ENCODE peak calls at places on chromosomes 2 and 18, in nine cellular contexts. One of them, this sample, is unnamed.

GRCh38 chr2:111235192-111235591 is 114.5 kb downstream of the BCL2L11 start:
- DNase-seq in nephron progenitor cell: no peak
- DNase-seq in choroid plexus epithelial cell: no peak
- DNase-seq in esophagus squamous epithelium: no peak
- DNase-seq in progenitor cell of endocrine pancreas: no peak
- DNase-seq in colonic mucosa: no peak
- DNase-seq in uterus: no peak
- DNase-seq in left lung: no peak
- DNase-seq in NB4: no peak
- DNase-seq in this sample: no peak

GRCh38 chr18:66533693-66534092 is 70.2 kb downstream of the CDH19 start:
- DNase-seq in choroid plexus epithelial cell: no peak
- DNase-seq in progenitor cell of endocrine pancreas: no peak
- DNase-seq in colonic mucosa: no peak
- DNase-seq in nephron progenitor cell: no peak
- DNase-seq in left lung: no peak
- DNase-seq in NB4: no peak
- DNase-seq in esophagus squamous epithelium: no peak
- DNase-seq in uterus: no peak
- DNase-seq in this sample: no peak

GRCh38 chr18:63397349-63397748 is 24.9 kb downstream of the VPS4B start:
- DNase-seq in uterus: no peak
- DNase-seq in NB4: no peak
- DNase-seq in colonic mucosa: no peak
- DNase-seq in progenitor cell of endocrine pancreas: no peak
- DNase-seq in choroid plexus epithelial cell: no peak
- DNase-seq in esophagus squamous epithelium: no peak
- DNase-seq in left lung: no peak
- DNase-seq in nephron progenitor cell: no peak
- DNase-seq in this sample: no peak

GRCh38 chr18:23268641-23269040 is 133.4 kb downstream of the CABLES1 start:
- DNase-seq in uterus: no peak
- DNase-seq in esophagus squamous epithelium: no peak
- DNase-seq in progenitor cell of endocrine pancreas: no peak
- DNase-seq in choroid plexus epithelial cell: peak
- DNase-seq in colonic mucosa: no peak
- DNase-seq in left lung: no peak
- DNase-seq in nephron progenitor cell: no peak
- DNase-seq in NB4: no peak
- DNase-seq in this sample: no peak

GRCh38 chr2:104853926-104854506 is at the start of gene POU3F3:
- DNase-seq in left lung: no peak
- DNase-seq in choroid plexus epithelial cell: peak
- DNase-seq in NB4: peak
- DNase-seq in esophagus squamous epithelium: no peak
- DNase-seq in nephron progenitor cell: peak
- DNase-seq in progenitor cell of endocrine pancreas: no peak
- DNase-seq in colonic mucosa: peak
- DNase-seq in uterus: peak
- DNase-seq in this sample: peak

GRCh38 chr18:57869228-57869627 is 66.1 kb upstream of the ATP8B1 start:
- DNase-seq in nephron progenitor cell: no peak
- DNase-seq in left lung: no peak
- DNase-seq in colonic mucosa: no peak
- DNase-seq in progenitor cell of endocrine pancreas: no peak
- DNase-seq in NB4: no peak
- DNase-seq in uterus: no peak
- DNase-seq in choroid plexus epithelial cell: peak
- DNase-seq in esophagus squamous epithelium: no peak
- DNase-seq in this sample: no peak

GRCh38 chr2:210072922-210073509 is 70.6 kb downstream of the RPE start:
- DNase-seq in nephron progenitor cell: no peak
- DNase-seq in choroid plexus epithelial cell: peak
- DNase-seq in progenitor cell of endocrine pancreas: no peak
- DNase-seq in NB4: peak
- DNase-seq in uterus: no peak
- DNase-seq in colonic mucosa: no peak
- DNase-seq in esophagus squamous epithelium: no peak
- DNase-seq in left lung: no peak
- DNase-seq in this sample: no peak

GRCh38 chr2:38648107-38648761 is 17.7 kb upstream of the GALM start:
- DNase-seq in colonic mucosa: no peak
- DNase-seq in uterus: no peak
- DNase-seq in progenitor cell of endocrine pancreas: no peak
- DNase-seq in nephron progenitor cell: no peak
- DNase-seq in left lung: no peak
- DNase-seq in NB4: peak
- DNase-seq in esophagus squamous epithelium: no peak
- DNase-seq in choroid plexus epithelial cell: no peak
- DNase-seq in this sample: no peak

GRCh38 chr2:134271758-134272157 is 17.9 kb downstream of the MGAT5 start:
- DNase-seq in uterus: no peak
- DNase-seq in choroid plexus epithelial cell: no peak
- DNase-seq in progenitor cell of endocrine pancreas: no peak
- DNase-seq in esophagus squamous epithelium: no peak
- DNase-seq in nephron progenitor cell: no peak
- DNase-seq in NB4: no peak
- DNase-seq in colonic mucosa: no peak
- DNase-seq in left lung: no peak
- DNase-seq in this sample: no peak

GRCh38 chr2:29055586-29055985 is 18.7 kb downstream of the PCARE start:
- DNase-seq in esophagus squamous epithelium: no peak
- DNase-seq in uterus: no peak
- DNase-seq in colonic mucosa: no peak
- DNase-seq in progenitor cell of endocrine pancreas: no peak
- DNase-seq in choroid plexus epithelial cell: no peak
- DNase-seq in NB4: no peak
- DNase-seq in nephron progenitor cell: no peak
- DNase-seq in left lung: no peak
- DNase-seq in this sample: no peak

DNA sequence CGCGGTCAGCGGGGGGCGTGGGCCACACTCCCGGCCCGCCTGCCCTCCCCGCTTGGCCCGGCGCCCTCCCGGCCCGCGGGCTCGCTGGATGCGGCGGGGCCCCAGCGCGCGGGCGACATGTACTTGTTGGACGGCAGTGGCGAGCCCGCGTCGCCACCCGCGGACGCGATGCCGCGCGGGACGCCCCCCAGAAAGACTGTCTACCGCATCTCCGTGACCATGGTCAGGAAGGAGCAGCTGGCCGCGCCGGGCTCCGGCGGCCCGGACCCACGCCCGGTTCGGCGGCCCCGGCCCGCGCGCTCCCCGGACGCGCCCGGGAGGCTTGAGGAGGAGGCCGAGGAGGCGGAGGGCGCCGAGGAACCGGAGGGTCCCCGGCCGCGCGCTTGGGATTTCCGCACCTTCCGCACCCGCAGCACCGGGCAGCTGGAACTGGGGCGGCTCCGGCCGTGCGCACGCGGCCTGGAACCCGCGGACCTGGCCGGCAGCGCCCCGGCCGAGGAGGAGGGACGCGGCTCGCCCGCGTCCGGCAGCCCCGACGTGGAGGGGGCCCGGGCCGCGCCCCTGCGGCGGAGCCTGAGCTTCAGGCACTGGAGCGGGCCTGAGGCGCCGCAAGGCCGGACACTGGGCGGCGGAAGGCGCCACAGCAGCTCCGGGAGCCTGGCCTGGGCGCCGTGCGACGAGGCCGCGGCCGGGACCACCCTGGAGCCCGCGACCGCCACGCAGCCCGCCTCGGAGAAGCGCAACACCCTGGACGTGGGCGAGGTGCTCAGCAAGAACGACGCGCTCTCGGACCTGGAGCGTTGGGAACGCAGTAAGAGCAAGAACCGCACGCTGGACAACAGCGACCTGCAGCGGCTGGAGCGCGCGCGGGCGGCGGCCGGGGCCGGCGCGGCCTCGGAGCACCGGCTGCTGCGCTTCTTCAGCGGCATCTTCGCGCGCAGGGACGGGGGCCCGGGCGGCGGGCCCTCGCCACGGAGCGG is 176.4 kb downstream of the AGAP1 start:
- DNase-seq in progenitor cell of endocrine pancreas: peak
- DNase-seq in left lung: peak
- DNase-seq in NB4: no peak
- DNase-seq in choroid plexus epithelial cell: peak
- DNase-seq in colonic mucosa: peak
- DNase-seq in nephron progenitor cell: peak
- DNase-seq in esophagus squamous epithelium: no peak
- DNase-seq in uterus: peak
- DNase-seq in this sample: peak
- TF ChIP-seq CTCF in progenitor cell of endocrine pancreas: peak
- TF ChIP-seq CTCF in left lung: peak
- TF ChIP-seq CTCF in NB4: no peak
- TF ChIP-seq CTCF in choroid plexus epithelial cell: peak
- TF ChIP-seq CTCF in colonic mucosa: peak
- TF ChIP-seq CTCF in nephron progenitor cell: peak
- TF ChIP-seq CTCF in esophagus squamous epithelium: no peak
- TF ChIP-seq CTCF in uterus: peak
- TF ChIP-seq CTCF in this sample: peak

GRCh38 chr18:11163668-11164067 is 14.3 kb upstream of the PIEZO2 start:
- DNase-seq in esophagus squamous epithelium: no peak
- DNase-seq in choroid plexus epithelial cell: peak
- DNase-seq in progenitor cell of endocrine pancreas: no peak
- DNase-seq in colonic mucosa: no peak
- DNase-seq in left lung: no peak
- DNase-seq in NB4: peak
- DNase-seq in nephron progenitor cell: peak
- DNase-seq in uterus: no peak
- DNase-seq in this sample: peak
- TF ChIP-seq CTCF in esophagus squamous epithelium: no peak
- TF ChIP-seq CTCF in choroid plexus epithelial cell: peak
- TF ChIP-seq CTCF in progenitor cell of endocrine pancreas: peak
- TF ChIP-seq CTCF in colonic mucosa: peak
- TF ChIP-seq CTCF in left lung: peak
- TF ChIP-seq CTCF in NB4: peak
- TF ChIP-seq CTCF in nephron progenitor cell: peak
- TF ChIP-seq CTCF in uterus: no peak
- TF ChIP-seq CTCF in this sample: peak

GRCh38 chr2:156332452-156333273 is at the start of gene NR4A2:
- DNase-seq in NB4: peak
- DNase-seq in left lung: peak
- DNase-seq in choroid plexus epithelial cell: peak
- DNase-seq in esophagus squamous epithelium: peak
- DNase-seq in nephron progenitor cell: peak
- DNase-seq in progenitor cell of endocrine pancreas: peak
- DNase-seq in colonic mucosa: peak
- DNase-seq in uterus: peak
- DNase-seq in this sample: peak

GRCh38 chr2:156331572-156332451 is 709 bp downstream of the NR4A2 start:
- DNase-seq in colonic mucosa: peak
- DNase-seq in progenitor cell of endocrine pancreas: no peak
- DNase-seq in esophagus squamous epithelium: no peak
- DNase-seq in NB4: peak
- DNase-seq in left lung: peak
- DNase-seq in choroid plexus epithelial cell: peak
- DNase-seq in uterus: peak
- DNase-seq in nephron progenitor cell: peak
- DNase-seq in this sample: peak

GRCh38 chr2:156333274-156333950 is 891 bp upstream of the NR4A2 start:
- DNase-seq in progenitor cell of endocrine pancreas: no peak
- DNase-seq in NB4: no peak
- DNase-seq in choroid plexus epithelial cell: no peak
- DNase-seq in uterus: no peak
- DNase-seq in colonic mucosa: no peak
- DNase-seq in nephron progenitor cell: no peak
- DNase-seq in left lung: no peak
- DNase-seq in esophagus squamous epithelium: no peak
- DNase-seq in this sample: no peak

GRCh38 chr2:156334496-156335478 is 2.3 kb upstream of the NR4A2 start:
- DNase-seq in uterus: peak
- DNase-seq in nephron progenitor cell: peak
- DNase-seq in choroid plexus epithelial cell: peak
- DNase-seq in NB4: no peak
- DNase-seq in left lung: peak
- DNase-seq in esophagus squamous epithelium: peak
- DNase-seq in colonic mucosa: peak
- DNase-seq in progenitor cell of endocrine pancreas: peak
- DNase-seq in this sample: peak

DNA sequence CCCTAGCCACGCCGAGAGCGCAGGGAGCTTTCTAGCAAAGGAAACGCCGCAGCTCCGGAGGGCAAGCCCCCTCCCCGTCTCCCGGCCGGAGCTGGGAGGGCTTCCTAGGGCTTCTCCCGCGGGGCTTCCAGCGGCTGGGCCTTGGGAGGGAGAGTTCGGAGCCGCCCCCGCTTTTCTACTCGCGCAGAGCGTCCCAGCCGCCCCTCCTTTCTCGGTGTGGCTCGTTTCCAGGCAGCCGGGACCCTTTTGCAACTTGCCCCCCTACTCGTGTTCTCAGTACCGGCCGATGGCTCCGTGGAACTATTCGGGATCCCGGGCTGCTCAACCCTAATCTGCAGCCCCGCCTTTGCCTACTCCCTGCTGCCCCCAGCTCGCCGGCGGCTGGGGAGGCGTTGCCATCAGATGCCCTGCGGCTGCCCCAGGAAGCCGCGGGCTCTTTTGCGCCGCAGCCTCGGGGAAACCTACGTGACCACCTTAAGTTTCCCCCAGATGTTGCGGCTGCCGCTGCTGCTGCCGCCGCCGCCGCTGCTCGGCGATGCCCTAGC is 1.5 kb upstream of the NR4A2 start:
- DNase-seq in choroid plexus epithelial cell: peak
- DNase-seq in nephron progenitor cell: peak
- DNase-seq in uterus: peak
- DNase-seq in esophagus squamous epithelium: peak
- DNase-seq in colonic mucosa: peak
- DNase-seq in progenitor cell of endocrine pancreas: peak
- DNase-seq in left lung: peak
- DNase-seq in NB4: peak
- DNase-seq in this sample: peak
- TF ChIP-seq CTCF in choroid plexus epithelial cell: no peak
- TF ChIP-seq CTCF in nephron progenitor cell: no peak
- TF ChIP-seq CTCF in uterus: no peak
- TF ChIP-seq CTCF in esophagus squamous epithelium: no peak
- TF ChIP-seq CTCF in colonic mucosa: no peak
- TF ChIP-seq CTCF in progenitor cell of endocrine pancreas: peak
- TF ChIP-seq CTCF in left lung: no peak
- TF ChIP-seq CTCF in NB4: no peak
- TF ChIP-seq CTCF in this sample: no peak

DNA sequence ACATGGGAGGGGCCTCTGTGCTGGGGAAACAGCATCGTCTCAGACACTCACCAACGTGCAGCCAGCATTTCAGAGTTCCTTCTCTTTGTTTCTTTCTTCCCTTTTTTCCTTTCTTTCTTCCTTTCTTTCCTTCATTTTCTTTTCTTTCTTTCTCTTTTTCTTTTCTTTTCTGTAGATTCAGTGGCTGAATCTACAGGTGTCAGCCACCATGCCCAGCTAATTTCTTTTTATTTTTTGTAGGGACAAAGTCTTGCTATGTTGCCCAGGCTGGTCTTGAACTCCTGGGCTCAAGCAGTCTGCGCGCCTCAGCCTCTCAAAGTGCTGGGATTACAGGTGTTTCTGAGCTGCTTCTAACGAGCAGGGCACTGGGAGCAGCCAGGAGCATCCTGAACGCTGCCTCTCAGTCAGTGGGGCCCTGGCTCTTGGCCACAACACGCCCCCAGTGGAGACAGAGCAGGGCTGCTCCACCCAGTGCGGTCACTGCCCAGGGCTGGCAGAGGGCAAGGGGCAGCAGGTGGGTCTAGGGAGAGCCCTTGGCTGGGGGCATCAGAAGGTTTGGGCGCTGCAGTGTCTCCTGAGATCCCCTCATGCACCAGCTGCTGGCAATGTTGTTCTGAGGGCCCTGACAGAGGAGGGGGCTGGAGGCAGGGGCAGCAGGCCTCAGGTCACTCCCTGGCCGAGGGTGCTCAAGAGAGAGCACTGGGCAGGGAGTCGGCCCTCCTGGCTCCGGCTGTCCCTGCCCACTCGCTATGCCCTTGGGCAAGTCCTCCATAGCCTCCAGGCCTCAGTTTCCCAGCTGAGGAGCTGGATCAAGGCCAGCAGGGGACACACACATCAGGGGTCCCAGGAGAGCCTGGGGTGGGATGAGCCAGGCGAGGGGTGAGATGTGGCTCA is 4.7 kb upstream of the KLHL30 start:
- DNase-seq in esophagus squamous epithelium: no peak
- DNase-seq in colonic mucosa: no peak
- DNase-seq in uterus: no peak
- DNase-seq in left lung: no peak
- DNase-seq in progenitor cell of endocrine pancreas: no peak
- DNase-seq in nephron progenitor cell: no peak
- DNase-seq in NB4: no peak
- DNase-seq in choroid plexus epithelial cell: no peak
- DNase-seq in this sample: no peak
- TF ChIP-seq CTCF in esophagus squamous epithelium: no peak
- TF ChIP-seq CTCF in colonic mucosa: no peak
- TF ChIP-seq CTCF in uterus: no peak
- TF ChIP-seq CTCF in left lung: no peak
- TF ChIP-seq CTCF in progenitor cell of endocrine pancreas: peak
- TF ChIP-seq CTCF in nephron progenitor cell: no peak
- TF ChIP-seq CTCF in NB4: no peak
- TF ChIP-seq CTCF in choroid plexus epithelial cell: no peak
- TF ChIP-seq CTCF in this sample: no peak